ENCODE peak calls at places on chromosomes 3 and 15, in seven cellular contexts. H is bronchial epithelial cell, U is upper lobe of left lung, D is Panc1, I is lower leg skin, Y is GM13976, S is progenitor cell of endocrine pancreas. K is an unnamed sample.

GRCh38 chr3:141557961-141558706 is 71.3 kb downstream of the RASA2 start:
- DNase-seq in H (no peak), U (no peak), D (no peak), I (no peak), Y (no peak), S (no peak), K (no peak)

GRCh38 chr3:12959838-12960378 is 113.3 kb downstream of the IQSEC1 start:
- DNase-seq in H (no peak), U (no peak), D (no peak), I (no peak), Y (no peak), S (no peak), K (no peak)

GRCh38 chr3:172171396-172172075 is 132.2 kb downstream of the FNDC3B start:
- DNase-seq in H (no peak), U (no peak), D (no peak), I (no peak), Y (no peak), S (no peak), K (no peak)

GRCh38 chr15:29849218-29849617 is 26.9 kb upstream of the TJP1 start:
- DNase-seq in H (peak), U (no peak), D (no peak), I (no peak), Y (no peak), S (no peak), K (peak)

GRCh38 chr3:127744216-127744815 is 71.6 kb downstream of the ABTB1 start:
- DNase-seq in H (no peak), U (no peak), D (no peak), I (no peak), Y (no peak), S (no peak), K (no peak)

GRCh38 chr15:39851505-39852082 is 68.5 kb downstream of the GPR176 start:
- DNase-seq in H (no peak), U (no peak), D (no peak), I (no peak), Y (no peak), S (no peak), K (no peak)

GRCh38 chr3:39183231-39184080 is 8.9 kb downstream of the XIRP1 start:
- DNase-seq in H (no peak), U (peak), D (no peak), I (no peak), Y (no peak), S (no peak), K (no peak)

GRCh38 chr15:98682992-98683701 is 34.8 kb downstream of the IGF1R start:
- DNase-seq in H (peak), U (no peak), D (no peak), I (no peak), Y (no peak), S (no peak), K (peak)

GRCh38 chr15:74464216-74464615 is 3.3 kb upstream of the UBL7 start:
- DNase-seq in H (no peak), U (no peak), D (no peak), I (no peak), Y (no peak), S (no peak), K (no peak)

GRCh38 chr15:41855121-41855941 is 16.7 kb downstream of the PLA2G4B start:
- DNase-seq in H (no peak), U (peak), D (no peak), I (no peak), Y (no peak), S (no peak), K (no peak)

GRCh38 chr15:38035701-38036100 is 101.3 kb downstream of the TMCO5A start:
- DNase-seq in H (peak), U (no peak), D (no peak), I (no peak), Y (no peak), S (no peak), K (no peak)

GRCh38 chr3:52136513-52136912 is 17.7 kb downstream of the POC1A start:
- DNase-seq in H (no peak), U (no peak), D (no peak), I (no peak), Y (no peak), S (no peak), K (no peak)

GRCh38 chr15:101772921-101773320 is 30.4 kb upstream of the OR4F6 start:
- DNase-seq in H (no peak), U (peak), D (no peak), I (peak), Y (no peak), S (no peak), K (no peak)

GRCh38 chr3:73575519-73575918 is 49.2 kb downstream of the PDZRN3 start:
- DNase-seq in H (no peak), U (no peak), D (no peak), I (no peak), Y (no peak), S (no peak), K (no peak)

GRCh38 chr3:5096368-5096767 is 25.7 kb upstream of the ARL8B start:
- DNase-seq in H (no peak), U (no peak), D (no peak), I (no peak), Y (no peak), S (no peak), K (no peak)

GRCh38 chr3:32780735-32781210 is 37.0 kb upstream of the TRIM71 start:
- DNase-seq in H (peak), U (peak), D (no peak), I (peak), Y (peak), S (peak), K (peak)
- TF ChIP-seq CTCF in H (peak), U (no peak), D (no peak), I (no peak), Y (no peak), S (peak), K (no peak)

DNA sequence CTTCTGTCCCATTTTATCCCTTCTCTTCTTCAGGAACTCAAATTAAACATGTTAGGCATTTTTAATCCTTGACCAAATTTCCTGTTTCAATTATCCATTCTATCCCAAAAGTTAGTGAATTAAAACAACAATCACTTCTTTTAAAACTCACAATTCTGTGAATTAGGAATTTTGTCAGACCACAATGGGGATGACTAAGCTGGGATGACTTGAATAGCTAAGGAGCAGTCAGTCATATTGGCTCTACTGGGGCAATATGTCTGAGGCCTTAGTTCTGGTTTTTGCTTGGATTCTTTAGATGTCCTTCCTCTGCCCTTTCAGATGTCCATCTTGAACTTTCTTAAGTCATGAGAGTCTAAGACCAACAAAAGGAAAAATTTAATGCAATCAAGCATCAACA is 178.2 kb upstream of the TGFBR2 start:
- DNase-seq in H (peak), U (no peak), D (no peak), I (no peak), Y (no peak), S (no peak), K (no peak)
- TF ChIP-seq CTCF in H (no peak), U (no peak), D (no peak), I (no peak), Y (no peak), S (no peak), K (no peak)

GRCh38 chr15:60551781-60552161 is 72.8 kb upstream of the ICE2 start:
- DNase-seq in H (peak), U (no peak), D (no peak), I (no peak), Y (no peak), S (no peak), K (peak)
- TF ChIP-seq CTCF in H (peak), U (no peak), D (peak), I (no peak), Y (no peak), S (no peak), K (peak)

DNA sequence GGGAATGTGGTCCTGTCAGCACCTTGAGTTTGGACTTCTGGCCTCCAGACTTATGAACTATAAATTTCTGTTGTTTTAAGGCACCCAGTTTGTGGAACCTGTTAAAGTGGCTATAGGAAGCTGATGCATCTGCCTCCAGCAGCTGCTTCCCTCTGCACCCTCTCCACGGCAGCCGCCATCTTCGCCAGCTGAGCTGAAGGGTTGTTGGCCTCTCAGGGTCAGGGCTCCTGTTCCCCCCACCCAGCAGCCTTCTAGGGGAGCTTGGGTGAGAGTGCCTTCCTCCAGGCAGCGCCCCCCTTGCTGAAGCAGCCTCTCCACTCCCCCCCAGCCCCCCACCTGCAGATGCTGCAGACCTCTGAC is 61.3 kb upstream of the TLE3 start:
- DNase-seq in H (no peak), U (no peak), D (no peak), I (no peak), Y (no peak), S (no peak), K (no peak)
- TF ChIP-seq CTCF in H (no peak), U (no peak), D (no peak), I (no peak), Y (no peak), S (no peak), K (no peak)

GRCh38 chr15:92392966-92393286 is 755 bp upstream of the ST8SIA2 start:
- DNase-seq in H (no peak), U (peak), D (no peak), I (no peak), Y (no peak), S (peak), K (no peak)

GRCh38 chr15:92393287-92393993 is at the start of gene ST8SIA2:
- DNase-seq in H (no peak), U (peak), D (no peak), I (no peak), Y (peak), S (peak), K (no peak)

GRCh38 chr15:92392462-92392861 is 1.2 kb upstream of the ST8SIA2 start:
- DNase-seq in H (no peak), U (peak), D (no peak), I (no peak), Y (no peak), S (no peak), K (no peak)

GRCh38 chr15:92393994-92394326 is 279 bp downstream of the ST8SIA2 start:
- DNase-seq in H (no peak), U (no peak), D (no peak), I (no peak), Y (peak), S (no peak), K (no peak)

DNA sequence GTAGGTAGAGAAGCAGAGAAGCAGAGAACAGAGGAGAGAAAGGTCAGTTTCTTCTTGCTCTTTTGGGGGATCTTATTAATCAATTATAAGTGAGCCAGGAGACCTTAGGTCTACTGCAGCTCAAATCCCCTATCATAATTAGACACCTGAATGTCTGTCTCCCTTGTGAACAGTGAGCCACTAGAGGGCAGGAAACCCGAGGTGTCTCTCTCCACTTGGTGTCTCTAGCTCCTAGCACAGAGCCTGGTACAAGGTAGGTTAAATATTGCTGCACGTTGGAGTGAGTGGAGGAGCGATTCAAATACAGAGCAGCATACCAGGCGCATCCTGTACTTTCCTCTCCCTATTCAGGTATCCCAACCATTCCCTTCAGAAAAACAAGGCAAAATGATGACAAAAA is 2.0 kb upstream of the ST8SIA2 start:
- DNase-seq in H (peak), U (no peak), D (no peak), I (no peak), Y (peak), S (no peak), K (peak)
- TF ChIP-seq CTCF in H (peak), U (no peak), D (peak), I (no peak), Y (peak), S (peak), K (no peak)